ENCODE peak calls at places on chromosomes 7 and 10, in five cellular contexts. F, A, C, I and P are unnamed samples.

GRCh38 chr7:131381069-131381838 is 53.6 kb downstream of the MKLN1 start:
- DNase-seq in F (no peak), A (no peak), C (no peak), I (no peak), P (no peak)

GRCh38 chr7:127678330-127678729 is 26.3 kb downstream of the SND1 start:
- DNase-seq in F (no peak), A (no peak), C (no peak), I (no peak), P (no peak)

GRCh38 chr10:87519582-87519981 is 14.9 kb downstream of the MINPP1 start:
- DNase-seq in F (no peak), A (no peak), C (no peak), I (no peak), P (no peak)

GRCh38 chr10:122132331-122132755 is 138.8 kb upstream of the BTBD16 start:
- DNase-seq in F (no peak), A (peak), C (no peak), I (no peak), P (no peak)

GRCh38 chr10:31526681-31527080 is 207.7 kb downstream of the ZEB1 start:
- DNase-seq in F (no peak), A (no peak), C (peak), I (peak), P (no peak)

GRCh38 chr7:107043916-107044346 is 574 bp upstream of the PRKAR2B start:
- DNase-seq in F (no peak), A (no peak), C (no peak), I (no peak), P (no peak)

GRCh38 chr10:128095023-128095752 is 31.0 kb downstream of the MKI67 start:
- DNase-seq in F (no peak), A (no peak), C (peak), I (no peak), P (no peak)

GRCh38 chr7:79176859-79177477 is 276.5 kb downstream of the MAGI2 start:
- DNase-seq in F (no peak), A (no peak), C (peak), I (no peak), P (no peak)

GRCh38 chr10:24415455-24416169 is 206.7 kb downstream of the KIAA1217 start:
- DNase-seq in F (peak), A (peak), C (no peak), I (no peak), P (no peak)

GRCh38 chr10:129525408-129525807 is 58.4 kb downstream of the MGMT start:
- DNase-seq in F (no peak), A (no peak), C (no peak), I (no peak), P (no peak)

GRCh38 chr7:148699772-148700629 is 1.3 kb downstream of the CUL1 start:
- DNase-seq in F (no peak), A (no peak), C (peak), I (no peak), P (no peak)

GRCh38 chr7:142855401-142855743 is 496 bp downstream of the EPHB6 start:
- DNase-seq in F (no peak), A (no peak), C (peak), I (no peak), P (no peak)

GRCh38 chr10:35394411-35394851 is 58.1 kb downstream of the CCNY start:
- DNase-seq in F (no peak), A (no peak), C (no peak), I (no peak), P (no peak)

GRCh38 chr10:75404023-75404334 is 2.4 kb upstream of the ZNF503 start:
- DNase-seq in F (no peak), A (no peak), C (no peak), I (no peak), P (no peak)

GRCh38 chr10:3951993-3952392 is 167.0 kb upstream of the KLF6 start:
- DNase-seq in F (no peak), A (no peak), C (no peak), I (no peak), P (no peak)

GRCh38 chr7:127751723-127752448 is 99.9 kb downstream of the SND1 start:
- DNase-seq in F (no peak), A (no peak), C (no peak), I (peak), P (no peak)

GRCh38 chr7:73770860-73771665 is 993 bp upstream of the CLDN3 start:
- DNase-seq in F (no peak), A (no peak), C (no peak), I (no peak), P (no peak)

GRCh38 chr10:1620803-1621202 is 116.5 kb downstream of the ADARB2 start:
- DNase-seq in F (no peak), A (no peak), C (no peak), I (no peak), P (no peak)

GRCh38 chr10:37952051-37952815 is 24.2 kb downstream of the ZNF25 start:
- DNase-seq in F (no peak), A (no peak), C (no peak), I (no peak), P (no peak)

GRCh38 chr7:103689262-103689661 is 243.3 kb upstream of the SLC26A5 start:
- DNase-seq in F (no peak), A (no peak), C (no peak), I (no peak), P (no peak)

GRCh38 chr10:116465541-116465940 is 37.9 kb downstream of the PNLIPRP3 start:
- DNase-seq in F (no peak), A (no peak), C (no peak), I (no peak), P (no peak)

GRCh38 chr7:85328599-85328998 is 141.7 kb upstream of the SEMA3D start:
- DNase-seq in F (no peak), A (no peak), C (no peak), I (no peak), P (no peak)

GRCh38 chr10:129758591-129759021 is 205.5 kb downstream of the EBF3 start:
- DNase-seq in F (peak), A (peak), C (no peak), I (no peak), P (no peak)

GRCh38 chr7:55370001-55370400 is 4.9 kb downstream of the LANCL2 start:
- DNase-seq in F (no peak), A (no peak), C (no peak), I (no peak), P (no peak)

GRCh38 chr10:71725998-71726672 is 6.6 kb upstream of the C10orf105 start:
- DNase-seq in F (no peak), A (peak), C (peak), I (no peak), P (peak)

GRCh38 chr7:111486472-111487142 is 75.7 kb downstream of the IMMP2L start:
- DNase-seq in F (no peak), A (no peak), C (peak), I (no peak), P (no peak)

GRCh38 chr7:93981480-93981874 is 22.7 kb downstream of the BET1 start:
- DNase-seq in F (no peak), A (peak), C (no peak), I (no peak), P (no peak)

GRCh38 chr10:8059191-8059936 is 4.9 kb downstream of the GATA3 start:
- DNase-seq in F (no peak), A (no peak), C (no peak), I (no peak), P (no peak)

GRCh38 chr7:148572067-148572522 is 18.5 kb upstream of the C7orf33 start:
- DNase-seq in F (no peak), A (no peak), C (no peak), I (no peak), P (no peak)

GRCh38 chr10:77604941-77605351 is 32.7 kb downstream of the KCNMA1 start:
- DNase-seq in F (no peak), A (no peak), C (no peak), I (no peak), P (no peak)

GRCh38 chr7:37083311-37084096 is 359.2 kb upstream of the AOAH start:
- DNase-seq in F (peak), A (no peak), C (no peak), I (no peak), P (no peak)

GRCh38 chr7:71005109-71005508 is 126.8 kb upstream of the GALNT17 start:
- DNase-seq in F (no peak), A (no peak), C (no peak), I (no peak), P (no peak)
- TF ChIP-seq CTCF in F (no peak), A (no peak), C (no peak), I (no peak), P (no peak)

GRCh38 chr7:17722798-17723197 is 217.5 kb downstream of the SNX13 start:
- DNase-seq in F (no peak), A (no peak), C (no peak), I (no peak), P (no peak)
- TF ChIP-seq CTCF in F (no peak), A (no peak), C (no peak), I (no peak), P (no peak)

GRCh38 chr10:59464483-59464882 is 102.1 kb upstream of the FAM13C start:
- DNase-seq in F (no peak), A (no peak), C (no peak), I (no peak), P (no peak)

GRCh38 chr10:59470570-59470969 is 108.2 kb upstream of the FAM13C start:
- DNase-seq in F (no peak), A (peak), C (no peak), I (no peak), P (no peak)

GRCh38 chr10:59463909-59464308 is 101.6 kb upstream of the FAM13C start:
- DNase-seq in F (no peak), A (no peak), C (no peak), I (no peak), P (no peak)

GRCh38 chr10:59460601-59461000 is 98.3 kb upstream of the FAM13C start:
- DNase-seq in F (no peak), A (no peak), C (no peak), I (no peak), P (no peak)

DNA sequence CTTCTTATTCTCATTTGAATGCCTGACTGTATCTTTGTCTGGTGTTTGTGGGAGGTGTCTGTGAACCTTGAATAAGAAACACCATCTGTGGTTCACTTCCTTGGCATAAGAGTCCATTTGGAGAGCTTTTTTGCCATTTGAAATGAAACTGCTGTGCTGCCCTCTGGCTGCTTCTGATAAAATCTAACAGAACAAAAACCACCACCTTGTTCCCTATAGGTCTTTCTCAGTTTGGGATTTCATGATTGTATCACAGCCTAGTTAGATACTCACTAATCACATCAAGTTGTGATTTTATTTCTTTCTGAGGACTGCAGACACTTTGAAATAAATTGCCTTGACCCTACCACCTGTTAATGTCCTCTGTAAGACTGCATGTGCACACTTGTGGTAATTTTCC is 102.7 kb upstream of the FAM13C start:
- DNase-seq in F (no peak), A (no peak), C (no peak), I (no peak), P (no peak)
- TF ChIP-seq CTCF in F (no peak), A (no peak), C (no peak), I (no peak), P (no peak)

DNA sequence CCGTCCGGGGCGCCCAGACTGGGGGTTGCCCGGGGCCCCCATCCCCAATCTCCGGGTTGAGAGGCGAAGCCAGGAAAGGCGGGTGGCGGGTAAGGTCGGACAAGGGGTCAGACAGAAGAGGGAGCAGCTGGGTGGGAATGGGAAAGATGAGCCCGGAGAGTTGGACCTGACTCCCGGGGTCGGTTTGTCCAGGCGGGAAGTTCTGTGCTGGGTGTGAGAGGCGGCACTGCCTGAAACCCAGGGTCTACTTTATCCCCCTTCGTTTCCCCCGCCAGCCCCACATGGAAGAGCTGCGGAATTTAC is 675 bp downstream of the SLC4A2 start:
- DNase-seq in F (no peak), A (peak), C (no peak), I (no peak), P (no peak)
- TF ChIP-seq CTCF in F (no peak), A (no peak), C (no peak), I (no peak), P (peak)

GRCh38 chr7:105738133-105738532 is 138.3 kb downstream of the ATXN7L1 start:
- DNase-seq in F (no peak), A (no peak), C (no peak), I (no peak), P (no peak)
- TF ChIP-seq CTCF in F (no peak), A (no peak), C (no peak), I (no peak), P (peak)

GRCh38 chr10:11355625-11356024 is 255.8 kb downstream of the USP6NL start:
- DNase-seq in F (no peak), A (no peak), C (no peak), I (no peak), P (no peak)
- TF ChIP-seq CTCF in F (no peak), A (no peak), C (no peak), I (no peak), P (no peak)